ENCODE peak calls at places on chromosomes 7 and 10, in nine cellular contexts. One of them, this sample, is unnamed.

GRCh38 chr10:112588225-112588990 is 141.4 kb downstream of the VTI1A start:
- DNase-seq in cardiac fibroblast: peak; percentile 22
- DNase-seq in ecto neural progenitor cell: no peak
- DNase-seq in heart right ventricle: no peak
- DNase-seq in mesothelial cell of epicardium: no peak
- DNase-seq in smooth muscle cell of the brain vasculature: no peak
- DNase-seq in hepatic stellate cell: no peak
- DNase-seq in spleen: no peak
- DNase-seq in body of pancreas: no peak
- DNase-seq in this sample: no peak

GRCh38 chr7:7103343-7104313 is 78.7 kb upstream of the C1GALT1 start:
- DNase-seq in mesothelial cell of epicardium: no peak
- DNase-seq in spleen: peak; percentile 70
- DNase-seq in heart right ventricle: peak; percentile 6
- DNase-seq in smooth muscle cell of the brain vasculature: peak; percentile 49
- DNase-seq in cardiac fibroblast: peak; percentile 88
- DNase-seq in body of pancreas: no peak
- DNase-seq in hepatic stellate cell: peak; percentile 55
- DNase-seq in ecto neural progenitor cell: no peak
- DNase-seq in this sample: peak; percentile 56

GRCh38 chr7:115561341-115562110 is 469.0 kb downstream of the TFEC start:
- DNase-seq in hepatic stellate cell: peak; percentile 4
- DNase-seq in heart right ventricle: no peak
- DNase-seq in mesothelial cell of epicardium: no peak
- DNase-seq in ecto neural progenitor cell: no peak
- DNase-seq in spleen: no peak
- DNase-seq in smooth muscle cell of the brain vasculature: no peak
- DNase-seq in body of pancreas: no peak
- DNase-seq in cardiac fibroblast: peak; percentile 94
- DNase-seq in this sample: no peak

GRCh38 chr7:43584200-43584586 is 1.3 kb downstream of the STK17A start:
- DNase-seq in hepatic stellate cell: no peak
- DNase-seq in mesothelial cell of epicardium: no peak
- DNase-seq in smooth muscle cell of the brain vasculature: no peak
- DNase-seq in cardiac fibroblast: peak; percentile 77
- DNase-seq in ecto neural progenitor cell: no peak
- DNase-seq in heart right ventricle: peak; percentile 29
- DNase-seq in body of pancreas: peak; percentile 45
- DNase-seq in spleen: no peak
- DNase-seq in this sample: no peak

GRCh38 chr7:99311702-99312101 is 14.0 kb upstream of the ARPC1A start:
- DNase-seq in hepatic stellate cell: no peak
- DNase-seq in smooth muscle cell of the brain vasculature: no peak
- DNase-seq in mesothelial cell of epicardium: no peak
- DNase-seq in cardiac fibroblast: no peak
- DNase-seq in ecto neural progenitor cell: no peak
- DNase-seq in spleen: no peak
- DNase-seq in heart right ventricle: no peak
- DNase-seq in body of pancreas: no peak
- DNase-seq in this sample: no peak

GRCh38 chr7:70506463-70506862 is 625.5 kb upstream of the GALNT17 start:
- DNase-seq in ecto neural progenitor cell: no peak
- DNase-seq in smooth muscle cell of the brain vasculature: no peak
- DNase-seq in body of pancreas: no peak
- DNase-seq in heart right ventricle: no peak
- DNase-seq in mesothelial cell of epicardium: no peak
- DNase-seq in spleen: no peak
- DNase-seq in cardiac fibroblast: peak; percentile 1
- DNase-seq in hepatic stellate cell: no peak
- DNase-seq in this sample: no peak

GRCh38 chr7:130409067-130409721 is 28.9 kb downstream of the CPA1 start:
- DNase-seq in heart right ventricle: no peak
- DNase-seq in ecto neural progenitor cell: no peak
- DNase-seq in smooth muscle cell of the brain vasculature: no peak
- DNase-seq in hepatic stellate cell: no peak
- DNase-seq in cardiac fibroblast: peak; percentile 63
- DNase-seq in mesothelial cell of epicardium: no peak
- DNase-seq in body of pancreas: no peak
- DNase-seq in spleen: no peak
- DNase-seq in this sample: no peak

GRCh38 chr10:43206391-43207235 is 60.3 kb downstream of the RASGEF1A start:
- DNase-seq in cardiac fibroblast: no peak
- DNase-seq in smooth muscle cell of the brain vasculature: no peak
- DNase-seq in heart right ventricle: no peak
- DNase-seq in spleen: peak; percentile 69
- DNase-seq in hepatic stellate cell: no peak
- DNase-seq in body of pancreas: peak; percentile 5
- DNase-seq in ecto neural progenitor cell: peak; percentile 42
- DNase-seq in mesothelial cell of epicardium: peak; percentile 18
- DNase-seq in this sample: no peak

GRCh38 chr7:33243319-33243881 is 114.0 kb downstream of the BBS9 start:
- DNase-seq in hepatic stellate cell: peak; percentile 22
- DNase-seq in spleen: no peak
- DNase-seq in heart right ventricle: peak; percentile 5
- DNase-seq in smooth muscle cell of the brain vasculature: peak; percentile 17
- DNase-seq in ecto neural progenitor cell: no peak
- DNase-seq in cardiac fibroblast: peak; percentile 81
- DNase-seq in body of pancreas: no peak
- DNase-seq in mesothelial cell of epicardium: no peak
- DNase-seq in this sample: peak; percentile 31

GRCh38 chr10:69583106-69583505 is 9.9 kb upstream of the NEUROG3 start:
- DNase-seq in spleen: no peak
- DNase-seq in mesothelial cell of epicardium: no peak
- DNase-seq in heart right ventricle: no peak
- DNase-seq in cardiac fibroblast: no peak
- DNase-seq in hepatic stellate cell: no peak
- DNase-seq in smooth muscle cell of the brain vasculature: no peak
- DNase-seq in body of pancreas: no peak
- DNase-seq in ecto neural progenitor cell: no peak
- DNase-seq in this sample: no peak

GRCh38 chr7:77752016-77752415 is 46.2 kb downstream of the TMEM60 start:
- DNase-seq in ecto neural progenitor cell: no peak
- DNase-seq in hepatic stellate cell: no peak
- DNase-seq in smooth muscle cell of the brain vasculature: no peak
- DNase-seq in spleen: no peak
- DNase-seq in cardiac fibroblast: no peak
- DNase-seq in body of pancreas: no peak
- DNase-seq in heart right ventricle: no peak
- DNase-seq in mesothelial cell of epicardium: no peak
- DNase-seq in this sample: no peak

GRCh38 chr7:27046854-27047549 is 48.8 kb downstream of the HOXA1 start:
- DNase-seq in hepatic stellate cell: peak; percentile 53
- DNase-seq in mesothelial cell of epicardium: no peak
- DNase-seq in heart right ventricle: no peak
- DNase-seq in body of pancreas: no peak
- DNase-seq in spleen: no peak
- DNase-seq in ecto neural progenitor cell: no peak
- DNase-seq in cardiac fibroblast: peak; percentile 13
- DNase-seq in smooth muscle cell of the brain vasculature: no peak
- DNase-seq in this sample: peak; percentile 25

This sample was measured in glomerular endothelial cell.